ENCODE peak calls at places on chromosomes 6 and 20, in ten cellular contexts. One of them, this sample, is unnamed.

GRCh38 chr6:90074161-90074560 is 179.9 kb downstream of the GJA10 start:
- DNase-seq in ACHN: no peak
- DNase-seq in WTC11: no peak
- DNase-seq in memory B cell: no peak
- DNase-seq in activated T-helper 9 cell treated with anti-CD3 and anti-CD28 coated beads, Interleukin-2, amount 50 U/mL, for 16 hours: no peak
- DNase-seq in activated naive CD8-positive, alpha-beta T cell treated with anti-CD3 and anti-CD28 coated beads for 36 hours: no peak
- DNase-seq in T-helper 9 cell: no peak
- DNase-seq in activated T-helper 1 cell treated with anti-CD3 and anti-CD28 coated beads, Interleukin-2, amount 50 U/mL, for 16 hours: no peak
- DNase-seq in Peyer's patch: no peak
- DNase-seq in GM20000: no peak
- DNase-seq in this sample: no peak

GRCh38 chr20:36887779-36888133 is 11.8 kb downstream of the TLDC2 start:
- DNase-seq in Peyer's patch: no peak
- DNase-seq in activated T-helper 9 cell treated with anti-CD3 and anti-CD28 coated beads, Interleukin-2, amount 50 U/mL, for 16 hours: no peak
- DNase-seq in memory B cell: no peak
- DNase-seq in activated naive CD8-positive, alpha-beta T cell treated with anti-CD3 and anti-CD28 coated beads for 36 hours: no peak
- DNase-seq in WTC11: no peak
- DNase-seq in GM20000: no peak
- DNase-seq in activated T-helper 1 cell treated with anti-CD3 and anti-CD28 coated beads, Interleukin-2, amount 50 U/mL, for 16 hours: no peak
- DNase-seq in T-helper 9 cell: no peak
- DNase-seq in ACHN: no peak
- DNase-seq in this sample: no peak

GRCh38 chr6:80341330-80341729 is 234.9 kb downstream of the BCKDHB start:
- DNase-seq in activated T-helper 9 cell treated with anti-CD3 and anti-CD28 coated beads, Interleukin-2, amount 50 U/mL, for 16 hours: no peak
- DNase-seq in activated naive CD8-positive, alpha-beta T cell treated with anti-CD3 and anti-CD28 coated beads for 36 hours: no peak
- DNase-seq in activated T-helper 1 cell treated with anti-CD3 and anti-CD28 coated beads, Interleukin-2, amount 50 U/mL, for 16 hours: no peak
- DNase-seq in WTC11: no peak
- DNase-seq in GM20000: no peak
- DNase-seq in memory B cell: no peak
- DNase-seq in Peyer's patch: no peak
- DNase-seq in T-helper 9 cell: no peak
- DNase-seq in ACHN: no peak
- DNase-seq in this sample: no peak

GRCh38 chr6:2042951-2043648 is 202.3 kb downstream of the GMDS start:
- DNase-seq in memory B cell: no peak
- DNase-seq in activated T-helper 1 cell treated with anti-CD3 and anti-CD28 coated beads, Interleukin-2, amount 50 U/mL, for 16 hours: no peak
- DNase-seq in activated T-helper 9 cell treated with anti-CD3 and anti-CD28 coated beads, Interleukin-2, amount 50 U/mL, for 16 hours: no peak
- DNase-seq in Peyer's patch: no peak
- DNase-seq in ACHN: no peak
- DNase-seq in activated naive CD8-positive, alpha-beta T cell treated with anti-CD3 and anti-CD28 coated beads for 36 hours: no peak
- DNase-seq in WTC11: no peak
- DNase-seq in GM20000: no peak
- DNase-seq in T-helper 9 cell: no peak
- DNase-seq in this sample: no peak

GRCh38 chr6:105364243-105364642 is 38.6 kb downstream of the PREP start:
- DNase-seq in WTC11: no peak
- DNase-seq in memory B cell: no peak
- DNase-seq in Peyer's patch: no peak
- DNase-seq in activated naive CD8-positive, alpha-beta T cell treated with anti-CD3 and anti-CD28 coated beads for 36 hours: no peak
- DNase-seq in GM20000: no peak
- DNase-seq in ACHN: no peak
- DNase-seq in activated T-helper 9 cell treated with anti-CD3 and anti-CD28 coated beads, Interleukin-2, amount 50 U/mL, for 16 hours: no peak
- DNase-seq in T-helper 9 cell: no peak
- DNase-seq in activated T-helper 1 cell treated with anti-CD3 and anti-CD28 coated beads, Interleukin-2, amount 50 U/mL, for 16 hours: no peak
- DNase-seq in this sample: no peak

GRCh38 chr6:126797981-126798380 is 320.5 kb upstream of the RSPO3 start:
- DNase-seq in T-helper 9 cell: no peak
- DNase-seq in Peyer's patch: no peak
- DNase-seq in WTC11: no peak
- DNase-seq in activated naive CD8-positive, alpha-beta T cell treated with anti-CD3 and anti-CD28 coated beads for 36 hours: no peak
- DNase-seq in activated T-helper 9 cell treated with anti-CD3 and anti-CD28 coated beads, Interleukin-2, amount 50 U/mL, for 16 hours: no peak
- DNase-seq in memory B cell: no peak
- DNase-seq in GM20000: no peak
- DNase-seq in activated T-helper 1 cell treated with anti-CD3 and anti-CD28 coated beads, Interleukin-2, amount 50 U/mL, for 16 hours: no peak
- DNase-seq in ACHN: no peak
- DNase-seq in this sample: no peak

GRCh38 chr6:55276745-55277627 is 50.3 kb upstream of the GFRAL start:
- DNase-seq in memory B cell: no peak
- DNase-seq in WTC11: peak
- DNase-seq in activated naive CD8-positive, alpha-beta T cell treated with anti-CD3 and anti-CD28 coated beads for 36 hours: peak
- DNase-seq in activated T-helper 9 cell treated with anti-CD3 and anti-CD28 coated beads, Interleukin-2, amount 50 U/mL, for 16 hours: no peak
- DNase-seq in GM20000: peak
- DNase-seq in Peyer's patch: peak
- DNase-seq in ACHN: peak
- DNase-seq in activated T-helper 1 cell treated with anti-CD3 and anti-CD28 coated beads, Interleukin-2, amount 50 U/mL, for 16 hours: no peak
- DNase-seq in T-helper 9 cell: no peak
- DNase-seq in this sample: peak

GRCh38 chr20:10856237-10856636 is 182.4 kb upstream of the JAG1 start:
- DNase-seq in activated T-helper 9 cell treated with anti-CD3 and anti-CD28 coated beads, Interleukin-2, amount 50 U/mL, for 16 hours: no peak
- DNase-seq in activated T-helper 1 cell treated with anti-CD3 and anti-CD28 coated beads, Interleukin-2, amount 50 U/mL, for 16 hours: no peak
- DNase-seq in T-helper 9 cell: no peak
- DNase-seq in ACHN: no peak
- DNase-seq in Peyer's patch: peak
- DNase-seq in memory B cell: no peak
- DNase-seq in WTC11: no peak
- DNase-seq in GM20000: no peak
- DNase-seq in activated naive CD8-positive, alpha-beta T cell treated with anti-CD3 and anti-CD28 coated beads for 36 hours: no peak
- DNase-seq in this sample: no peak

GRCh38 chr20:36392989-36393388 is 86.8 kb downstream of the DLGAP4 start:
- DNase-seq in memory B cell: no peak
- DNase-seq in WTC11: no peak
- DNase-seq in activated naive CD8-positive, alpha-beta T cell treated with anti-CD3 and anti-CD28 coated beads for 36 hours: no peak
- DNase-seq in activated T-helper 1 cell treated with anti-CD3 and anti-CD28 coated beads, Interleukin-2, amount 50 U/mL, for 16 hours: no peak
- DNase-seq in ACHN: no peak
- DNase-seq in Peyer's patch: no peak
- DNase-seq in T-helper 9 cell: no peak
- DNase-seq in GM20000: no peak
- DNase-seq in activated T-helper 9 cell treated with anti-CD3 and anti-CD28 coated beads, Interleukin-2, amount 50 U/mL, for 16 hours: no peak
- DNase-seq in this sample: no peak

GRCh38 chr6:40340196-40340595 is 247.0 kb downstream of the LRFN2 start:
- DNase-seq in Peyer's patch: peak
- DNase-seq in activated naive CD8-positive, alpha-beta T cell treated with anti-CD3 and anti-CD28 coated beads for 36 hours: no peak
- DNase-seq in ACHN: no peak
- DNase-seq in activated T-helper 9 cell treated with anti-CD3 and anti-CD28 coated beads, Interleukin-2, amount 50 U/mL, for 16 hours: no peak
- DNase-seq in activated T-helper 1 cell treated with anti-CD3 and anti-CD28 coated beads, Interleukin-2, amount 50 U/mL, for 16 hours: no peak
- DNase-seq in WTC11: no peak
- DNase-seq in T-helper 9 cell: no peak
- DNase-seq in GM20000: no peak
- DNase-seq in memory B cell: no peak
- DNase-seq in this sample: no peak

GRCh38 chr20:36645353-36645752 is 643 bp downstream of the SLA2 start:
- DNase-seq in activated T-helper 1 cell treated with anti-CD3 and anti-CD28 coated beads, Interleukin-2, amount 50 U/mL, for 16 hours: no peak
- DNase-seq in activated naive CD8-positive, alpha-beta T cell treated with anti-CD3 and anti-CD28 coated beads for 36 hours: no peak
- DNase-seq in activated T-helper 9 cell treated with anti-CD3 and anti-CD28 coated beads, Interleukin-2, amount 50 U/mL, for 16 hours: no peak
- DNase-seq in WTC11: no peak
- DNase-seq in Peyer's patch: no peak
- DNase-seq in memory B cell: no peak
- DNase-seq in GM20000: no peak
- DNase-seq in T-helper 9 cell: no peak
- DNase-seq in ACHN: no peak
- DNase-seq in this sample: no peak

GRCh38 chr20:40562031-40562430 is 127.0 kb downstream of the MAFB start:
- DNase-seq in WTC11: no peak
- DNase-seq in Peyer's patch: peak
- DNase-seq in activated T-helper 1 cell treated with anti-CD3 and anti-CD28 coated beads, Interleukin-2, amount 50 U/mL, for 16 hours: no peak
- DNase-seq in memory B cell: no peak
- DNase-seq in activated naive CD8-positive, alpha-beta T cell treated with anti-CD3 and anti-CD28 coated beads for 36 hours: no peak
- DNase-seq in ACHN: no peak
- DNase-seq in GM20000: no peak
- DNase-seq in activated T-helper 9 cell treated with anti-CD3 and anti-CD28 coated beads, Interleukin-2, amount 50 U/mL, for 16 hours: no peak
- DNase-seq in T-helper 9 cell: no peak
- DNase-seq in this sample: no peak

GRCh38 chr20:36259177-36259835 is 23.0 kb downstream of the AAR2 start:
- DNase-seq in activated naive CD8-positive, alpha-beta T cell treated with anti-CD3 and anti-CD28 coated beads for 36 hours: no peak
- DNase-seq in activated T-helper 1 cell treated with anti-CD3 and anti-CD28 coated beads, Interleukin-2, amount 50 U/mL, for 16 hours: no peak
- DNase-seq in activated T-helper 9 cell treated with anti-CD3 and anti-CD28 coated beads, Interleukin-2, amount 50 U/mL, for 16 hours: no peak
- DNase-seq in ACHN: no peak
- DNase-seq in WTC11: no peak
- DNase-seq in Peyer's patch: no peak
- DNase-seq in memory B cell: no peak
- DNase-seq in GM20000: no peak
- DNase-seq in T-helper 9 cell: no peak
- DNase-seq in this sample: no peak

GRCh38 chr6:144415014-144415413 is 129.9 kb downstream of the UTRN start:
- DNase-seq in T-helper 9 cell: no peak
- DNase-seq in WTC11: no peak
- DNase-seq in memory B cell: no peak
- DNase-seq in ACHN: peak
- DNase-seq in activated T-helper 9 cell treated with anti-CD3 and anti-CD28 coated beads, Interleukin-2, amount 50 U/mL, for 16 hours: no peak
- DNase-seq in activated naive CD8-positive, alpha-beta T cell treated with anti-CD3 and anti-CD28 coated beads for 36 hours: no peak
- DNase-seq in GM20000: no peak
- DNase-seq in activated T-helper 1 cell treated with anti-CD3 and anti-CD28 coated beads, Interleukin-2, amount 50 U/mL, for 16 hours: no peak
- DNase-seq in Peyer's patch: no peak
- DNase-seq in this sample: no peak

GRCh38 chr20:24583169-24583792 is 113.9 kb downstream of the SYNDIG1 start:
- DNase-seq in WTC11: no peak
- DNase-seq in ACHN: no peak
- DNase-seq in T-helper 9 cell: no peak
- DNase-seq in Peyer's patch: no peak
- DNase-seq in activated T-helper 1 cell treated with anti-CD3 and anti-CD28 coated beads, Interleukin-2, amount 50 U/mL, for 16 hours: no peak
- DNase-seq in GM20000: no peak
- DNase-seq in memory B cell: no peak
- DNase-seq in activated T-helper 9 cell treated with anti-CD3 and anti-CD28 coated beads, Interleukin-2, amount 50 U/mL, for 16 hours: no peak
- DNase-seq in activated naive CD8-positive, alpha-beta T cell treated with anti-CD3 and anti-CD28 coated beads for 36 hours: no peak
- DNase-seq in this sample: no peak

GRCh38 chr6:89952696-89953095 is 58.4 kb downstream of the GJA10 start:
- DNase-seq in ACHN: no peak
- DNase-seq in activated naive CD8-positive, alpha-beta T cell treated with anti-CD3 and anti-CD28 coated beads for 36 hours: peak
- DNase-seq in GM20000: no peak
- DNase-seq in activated T-helper 1 cell treated with anti-CD3 and anti-CD28 coated beads, Interleukin-2, amount 50 U/mL, for 16 hours: peak
- DNase-seq in T-helper 9 cell: peak
- DNase-seq in WTC11: no peak
- DNase-seq in memory B cell: no peak
- DNase-seq in Peyer's patch: peak
- DNase-seq in activated T-helper 9 cell treated with anti-CD3 and anti-CD28 coated beads, Interleukin-2, amount 50 U/mL, for 16 hours: no peak
- DNase-seq in this sample: no peak

GRCh38 chr6:89745728-89746127 is 73.9 kb downstream of the MDN1 start:
- DNase-seq in Peyer's patch: no peak
- DNase-seq in ACHN: no peak
- DNase-seq in GM20000: no peak
- DNase-seq in T-helper 9 cell: no peak
- DNase-seq in memory B cell: no peak
- DNase-seq in activated T-helper 1 cell treated with anti-CD3 and anti-CD28 coated beads, Interleukin-2, amount 50 U/mL, for 16 hours: no peak
- DNase-seq in activated T-helper 9 cell treated with anti-CD3 and anti-CD28 coated beads, Interleukin-2, amount 50 U/mL, for 16 hours: no peak
- DNase-seq in WTC11: no peak
- DNase-seq in activated naive CD8-positive, alpha-beta T cell treated with anti-CD3 and anti-CD28 coated beads for 36 hours: no peak
- DNase-seq in this sample: no peak

GRCh38 chr20:55103188-55103587 is 627.8 kb downstream of the DOK5 start:
- DNase-seq in memory B cell: no peak
- DNase-seq in T-helper 9 cell: no peak
- DNase-seq in WTC11: no peak
- DNase-seq in GM20000: no peak
- DNase-seq in activated naive CD8-positive, alpha-beta T cell treated with anti-CD3 and anti-CD28 coated beads for 36 hours: no peak
- DNase-seq in ACHN: no peak
- DNase-seq in Peyer's patch: peak
- DNase-seq in activated T-helper 1 cell treated with anti-CD3 and anti-CD28 coated beads, Interleukin-2, amount 50 U/mL, for 16 hours: no peak
- DNase-seq in activated T-helper 9 cell treated with anti-CD3 and anti-CD28 coated beads, Interleukin-2, amount 50 U/mL, for 16 hours: no peak
- DNase-seq in this sample: no peak

GRCh38 chr20:43766395-43766794 is 39.6 kb upstream of the GTSF1L start:
- DNase-seq in GM20000: no peak
- DNase-seq in WTC11: no peak
- DNase-seq in activated T-helper 9 cell treated with anti-CD3 and anti-CD28 coated beads, Interleukin-2, amount 50 U/mL, for 16 hours: no peak
- DNase-seq in Peyer's patch: no peak
- DNase-seq in memory B cell: no peak
- DNase-seq in ACHN: no peak
- DNase-seq in T-helper 9 cell: no peak
- DNase-seq in activated naive CD8-positive, alpha-beta T cell treated with anti-CD3 and anti-CD28 coated beads for 36 hours: no peak
- DNase-seq in activated T-helper 1 cell treated with anti-CD3 and anti-CD28 coated beads, Interleukin-2, amount 50 U/mL, for 16 hours: no peak
- DNase-seq in this sample: no peak

GRCh38 chr20:48722737-48723191 is 105.0 kb downstream of the PREX1 start:
- DNase-seq in T-helper 9 cell: no peak
- DNase-seq in activated T-helper 9 cell treated with anti-CD3 and anti-CD28 coated beads, Interleukin-2, amount 50 U/mL, for 16 hours: no peak
- DNase-seq in activated naive CD8-positive, alpha-beta T cell treated with anti-CD3 and anti-CD28 coated beads for 36 hours: peak
- DNase-seq in GM20000: peak
- DNase-seq in WTC11: no peak
- DNase-seq in memory B cell: no peak
- DNase-seq in activated T-helper 1 cell treated with anti-CD3 and anti-CD28 coated beads, Interleukin-2, amount 50 U/mL, for 16 hours: no peak
- DNase-seq in ACHN: no peak
- DNase-seq in Peyer's patch: peak
- DNase-seq in this sample: peak

GRCh38 chr6:29628419-29629281 is 4.3 kb downstream of the GABBR1 start:
- DNase-seq in activated naive CD8-positive, alpha-beta T cell treated with anti-CD3 and anti-CD28 coated beads for 36 hours: peak
- DNase-seq in activated T-helper 9 cell treated with anti-CD3 and anti-CD28 coated beads, Interleukin-2, amount 50 U/mL, for 16 hours: peak
- DNase-seq in WTC11: peak
- DNase-seq in GM20000: peak
- DNase-seq in memory B cell: peak
- DNase-seq in activated T-helper 1 cell treated with anti-CD3 and anti-CD28 coated beads, Interleukin-2, amount 50 U/mL, for 16 hours: peak
- DNase-seq in ACHN: peak
- DNase-seq in Peyer's patch: peak
- DNase-seq in T-helper 9 cell: peak
- DNase-seq in this sample: peak

GRCh38 chr6:25005010-25005409 is 69.2 kb upstream of the RIPOR2 start:
- DNase-seq in activated naive CD8-positive, alpha-beta T cell treated with anti-CD3 and anti-CD28 coated beads for 36 hours: no peak
- DNase-seq in T-helper 9 cell: no peak
- DNase-seq in memory B cell: no peak
- DNase-seq in Peyer's patch: no peak
- DNase-seq in activated T-helper 9 cell treated with anti-CD3 and anti-CD28 coated beads, Interleukin-2, amount 50 U/mL, for 16 hours: no peak
- DNase-seq in GM20000: no peak
- DNase-seq in WTC11: no peak
- DNase-seq in ACHN: no peak
- DNase-seq in activated T-helper 1 cell treated with anti-CD3 and anti-CD28 coated beads, Interleukin-2, amount 50 U/mL, for 16 hours: no peak
- DNase-seq in this sample: no peak

GRCh38 chr20:36572701-36573102 is 695 bp upstream of the TGIF2 start:
- DNase-seq in Peyer's patch: peak
- DNase-seq in memory B cell: no peak
- DNase-seq in WTC11: no peak
- DNase-seq in activated T-helper 1 cell treated with anti-CD3 and anti-CD28 coated beads, Interleukin-2, amount 50 U/mL, for 16 hours: peak
- DNase-seq in ACHN: no peak
- DNase-seq in GM20000: peak
- DNase-seq in activated naive CD8-positive, alpha-beta T cell treated with anti-CD3 and anti-CD28 coated beads for 36 hours: peak
- DNase-seq in activated T-helper 9 cell treated with anti-CD3 and anti-CD28 coated beads, Interleukin-2, amount 50 U/mL, for 16 hours: peak
- DNase-seq in T-helper 9 cell: peak
- DNase-seq in this sample: peak

GRCh38 chr6:149334682-149335160 is 17.2 kb downstream of the TAB2 start:
- DNase-seq in activated T-helper 9 cell treated with anti-CD3 and anti-CD28 coated beads, Interleukin-2, amount 50 U/mL, for 16 hours: no peak
- DNase-seq in GM20000: no peak
- DNase-seq in T-helper 9 cell: no peak
- DNase-seq in WTC11: no peak
- DNase-seq in Peyer's patch: no peak
- DNase-seq in activated naive CD8-positive, alpha-beta T cell treated with anti-CD3 and anti-CD28 coated beads for 36 hours: no peak
- DNase-seq in activated T-helper 1 cell treated with anti-CD3 and anti-CD28 coated beads, Interleukin-2, amount 50 U/mL, for 16 hours: no peak
- DNase-seq in ACHN: peak
- DNase-seq in memory B cell: no peak
- DNase-seq in this sample: no peak

GRCh38 chr6:11890849-11891248 is 112.2 kb upstream of the ADTRP start:
- DNase-seq in activated T-helper 9 cell treated with anti-CD3 and anti-CD28 coated beads, Interleukin-2, amount 50 U/mL, for 16 hours: no peak
- DNase-seq in ACHN: no peak
- DNase-seq in Peyer's patch: no peak
- DNase-seq in activated naive CD8-positive, alpha-beta T cell treated with anti-CD3 and anti-CD28 coated beads for 36 hours: no peak
- DNase-seq in memory B cell: no peak
- DNase-seq in T-helper 9 cell: no peak
- DNase-seq in GM20000: no peak
- DNase-seq in WTC11: no peak
- DNase-seq in activated T-helper 1 cell treated with anti-CD3 and anti-CD28 coated beads, Interleukin-2, amount 50 U/mL, for 16 hours: no peak
- DNase-seq in this sample: no peak

GRCh38 chr6:90144928-90145520 is 151.6 kb downstream of the BACH2 start:
- DNase-seq in T-helper 9 cell: no peak
- DNase-seq in ACHN: no peak
- DNase-seq in activated naive CD8-positive, alpha-beta T cell treated with anti-CD3 and anti-CD28 coated beads for 36 hours: no peak
- DNase-seq in activated T-helper 9 cell treated with anti-CD3 and anti-CD28 coated beads, Interleukin-2, amount 50 U/mL, for 16 hours: no peak
- DNase-seq in GM20000: no peak
- DNase-seq in WTC11: no peak
- DNase-seq in activated T-helper 1 cell treated with anti-CD3 and anti-CD28 coated beads, Interleukin-2, amount 50 U/mL, for 16 hours: no peak
- DNase-seq in Peyer's patch: no peak
- DNase-seq in memory B cell: no peak
- DNase-seq in this sample: no peak

GRCh38 chr6:26155066-26155925 is 68.1 kb downstream of the HFE start:
- DNase-seq in memory B cell: no peak
- DNase-seq in WTC11: peak
- DNase-seq in activated T-helper 1 cell treated with anti-CD3 and anti-CD28 coated beads, Interleukin-2, amount 50 U/mL, for 16 hours: no peak
- DNase-seq in activated T-helper 9 cell treated with anti-CD3 and anti-CD28 coated beads, Interleukin-2, amount 50 U/mL, for 16 hours: no peak
- DNase-seq in GM20000: no peak
- DNase-seq in Peyer's patch: peak
- DNase-seq in activated naive CD8-positive, alpha-beta T cell treated with anti-CD3 and anti-CD28 coated beads for 36 hours: no peak
- DNase-seq in ACHN: peak
- DNase-seq in T-helper 9 cell: no peak
- DNase-seq in this sample: peak

GRCh38 chr6:6890400-6890858 is 217.3 kb upstream of the RREB1 start:
- DNase-seq in activated naive CD8-positive, alpha-beta T cell treated with anti-CD3 and anti-CD28 coated beads for 36 hours: no peak
- DNase-seq in Peyer's patch: no peak
- DNase-seq in WTC11: peak
- DNase-seq in activated T-helper 9 cell treated with anti-CD3 and anti-CD28 coated beads, Interleukin-2, amount 50 U/mL, for 16 hours: no peak
- DNase-seq in memory B cell: no peak
- DNase-seq in T-helper 9 cell: no peak
- DNase-seq in GM20000: no peak
- DNase-seq in ACHN: no peak
- DNase-seq in activated T-helper 1 cell treated with anti-CD3 and anti-CD28 coated beads, Interleukin-2, amount 50 U/mL, for 16 hours: no peak
- DNase-seq in this sample: no peak

This sample was measured in NAMALWA.